ENCODE peak calls at places on chromosomes 12 and 14, in eight cellular contexts. S is cardiac muscle cell, R is astrocyte, V is PC-3, K is lower lobe of right lung, O is colonic mucosa, X is uterus, T is left ventricle myocardium inferior. M is an unnamed sample.
A peak's percentile ranks its signal among the peaks of the same experiment; 100 is the strongest.

GRCh38 chr12:68180792-68181744 is 21.5 kb upstream of the IFNG start:
- DNase-seq in T (no peak), K (no peak), R (peak; percentile 15), V (no peak), O (no peak), S (no peak), X (no peak), M (peak; percentile 34)

GRCh38 chr14:63563370-63564026 is 20.3 kb upstream of the PPP2R5E start:
- DNase-seq in V (peak; percentile 88), K (no peak), O (no peak), R (peak; percentile 49), T (no peak), S (no peak), X (no peak), M (peak; percentile 67)

GRCh38 chr12:6888360-6888759 is 15.3 kb upstream of the SPSB2 start:
- DNase-seq in R (no peak), X (no peak), O (no peak), S (no peak), V (no peak), K (no peak), T (no peak), M (peak; percentile 52)

GRCh38 chr14:93056840-93057585 is 58.7 kb downstream of the ITPK1 start:
- DNase-seq in K (no peak), X (no peak), S (no peak), R (no peak), V (no peak), O (no peak), T (no peak), M (no peak)

GRCh38 chr12:48693572-48693971 is 11.5 kb upstream of the KANSL2 start:
- DNase-seq in O (no peak), K (no peak), S (no peak), V (no peak), T (no peak), R (no peak), X (no peak), M (no peak)

GRCh38 chr12:109727746-109728726 is 14.4 kb downstream of the FAM222A start:
- DNase-seq in O (no peak), V (no peak), S (no peak), K (peak; percentile 27), X (no peak), R (no peak), T (no peak), M (no peak)

GRCh38 chr12:66600805-66601392 is 78.0 kb downstream of the GRIP1 start:
- DNase-seq in R (no peak), S (no peak), X (no peak), O (no peak), K (no peak), T (no peak), V (no peak), M (no peak)

GRCh38 chr12:112349440-112349839 is 32.8 kb downstream of the HECTD4 start:
- DNase-seq in T (no peak), X (no peak), V (no peak), O (no peak), R (no peak), S (no peak), K (no peak), M (no peak)

GRCh38 chr14:30180219-30180618 is 252.6 kb upstream of the PRKD1 start:
- DNase-seq in T (no peak), R (peak; percentile 51), V (no peak), S (no peak), X (no peak), O (no peak), K (no peak), M (peak; percentile 2)

GRCh38 chr12:62221107-62221506 is 39.1 kb upstream of the USP15 start:
- DNase-seq in R (no peak), S (no peak), T (no peak), X (no peak), V (no peak), O (no peak), K (no peak), M (no peak)

GRCh38 chr12:57369202-57369601 is 61.6 kb downstream of the R3HDM2 start:
- DNase-seq in X (no peak), K (no peak), T (no peak), V (no peak), O (no peak), R (no peak), S (no peak), M (no peak)

GRCh38 chr14:75494898-75495297 is 27.4 kb upstream of the BATF start:
- DNase-seq in V (peak; percentile 13), K (no peak), O (no peak), R (no peak), X (no peak), T (no peak), S (no peak), M (peak; percentile 8)

GRCh38 chr14:77043177-77043983 is 14.9 kb upstream of the IRF2BPL start:
- DNase-seq in X (peak; percentile 64), V (peak; percentile 93), R (peak; percentile 93), O (no peak), S (peak; percentile 45), T (no peak), K (no peak), M (peak; percentile 64)

GRCh38 chr12:117188121-117188665 is 2.1 kb downstream of the FBXO21 start:
- DNase-seq in S (no peak), T (no peak), K (no peak), R (no peak), V (no peak), O (no peak), X (no peak), M (no peak)

GRCh38 chr14:50647282-50647681 is 20.8 kb downstream of the SAV1 start:
- DNase-seq in S (no peak), K (no peak), O (no peak), X (no peak), R (no peak), T (no peak), V (no peak), M (no peak)

GRCh38 chr12:95185096-95185495 is 32.2 kb downstream of the FGD6 start:
- DNase-seq in K (no peak), R (no peak), T (no peak), V (no peak), O (no peak), X (no peak), S (no peak), M (no peak)

GRCh38 chr14:91257328-91258020 is 13.0 kb upstream of the GPR68 start:
- DNase-seq in V (no peak), X (no peak), K (no peak), R (no peak), T (no peak), O (no peak), S (peak; percentile 49), M (no peak)

GRCh38 chr14:69493038-69493437 is 8.5 kb downstream of the PLEKHD1 start:
- DNase-seq in K (no peak), T (no peak), S (no peak), O (no peak), X (no peak), R (no peak), V (no peak), M (no peak)

GRCh38 chr14:69490219-69490918 is 5.8 kb downstream of the PLEKHD1 start:
- DNase-seq in S (no peak), X (no peak), K (no peak), R (no peak), O (no peak), V (no peak), T (no peak), M (no peak)

GRCh38 chr14:69495341-69495921 is 10.9 kb downstream of the PLEKHD1 start:
- DNase-seq in T (no peak), R (no peak), K (no peak), X (no peak), O (no peak), V (no peak), S (no peak), M (no peak)

GRCh38 chr14:69491226-69491625 is 6.7 kb downstream of the PLEKHD1 start:
- DNase-seq in R (no peak), X (no peak), O (no peak), S (no peak), V (no peak), K (no peak), T (no peak), M (no peak)

GRCh38 chr14:69493791-69494190 is 9.3 kb downstream of the PLEKHD1 start:
- DNase-seq in O (no peak), S (no peak), V (no peak), R (no peak), T (no peak), X (no peak), K (no peak), M (no peak)
- H3K27me3 ChIP-seq in O (no peaks in the 10 kb centered on the region), S (peaks cover 11% of the 10 kb centered on the region), V (peaks cover 8% of the 10 kb centered on the region), R (peaks cover 8% of the 10 kb centered on the region), T (peaks cover 4% of the 10 kb centered on the region), X (no peaks in the 10 kb centered on the region), K (no peaks in the 10 kb centered on the region), M (peaks cover 2% of the 10 kb centered on the region)

GRCh38 chr14:21868442-21869046 is 194.9 kb upstream of the OR4E1 start:
- DNase-seq in T (no peak), X (no peak), R (no peak), S (peak; percentile 79), V (peak; percentile 78), O (peak; percentile 56), K (no peak), M (peak; percentile 87)
- H3K4me3 ChIP-seq in T (no peak overlapping the region), X (no peak overlapping the region), R (no peak overlapping the region), S (no peak overlapping the region), V (no peak overlapping the region), O (no peak overlapping the region), K (no peak overlapping the region), M (no peak overlapping the region)

DNA sequence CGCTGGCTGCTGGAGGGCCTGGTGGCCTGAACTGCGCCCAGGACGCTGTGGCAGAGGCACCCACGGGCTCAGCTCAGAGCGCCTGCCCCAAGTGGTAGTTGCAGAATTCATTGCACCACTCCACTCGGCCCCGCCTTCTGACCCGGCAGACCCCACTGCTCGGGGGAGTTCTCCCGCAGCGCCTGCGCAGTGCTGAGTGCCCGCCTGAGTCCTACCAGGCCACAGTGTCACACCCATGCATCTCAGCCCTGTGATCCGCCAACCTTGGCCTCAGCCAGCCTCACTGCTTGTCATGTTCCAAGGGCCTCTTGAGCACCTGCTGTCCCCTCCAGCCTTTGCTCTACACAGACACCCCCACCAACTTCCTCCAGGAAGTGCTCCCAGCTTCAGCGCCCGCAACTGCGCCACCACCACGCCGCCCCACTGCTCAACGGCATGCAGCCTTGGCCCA is 12.2 kb downstream of the DEGS2 start:
- DNase-seq in X (no peak), R (no peak), S (no peak), K (peak; percentile 70), V (no peak), O (no peak), T (no peak), M (no peak)
- TF ChIP-seq CTCF in X (no peak), R (no peak), S (no peak), K (no peak), V (no peak), O (no peak), T (no peak), M (no peak)

GRCh38 chr14:104394606-104394910 is 185.0 kb upstream of the C14orf180 start:
- DNase-seq in S (no peak), V (no peak), K (no peak), X (no peak), O (peak; percentile 7), R (no peak), T (peak; percentile 10), M (no peak)

GRCh38 chr14:104396682-104397470 is 182.7 kb upstream of the C14orf180 start:
- DNase-seq in S (no peak), K (no peak), O (no peak), R (no peak), V (no peak), T (no peak), X (no peak), M (no peak)

GRCh38 chr14:104395276-104395675 is 184.3 kb upstream of the C14orf180 start:
- DNase-seq in T (no peak), K (no peak), O (peak; percentile 8), X (no peak), R (no peak), V (no peak), S (no peak), M (no peak)

GRCh38 chr14:104397956-104398355 is 181.6 kb upstream of the C14orf180 start:
- DNase-seq in K (no peak), R (no peak), X (no peak), T (no peak), O (no peak), S (no peak), V (no peak), M (no peak)

GRCh38 chr14:104395941-104396681 is 183.5 kb upstream of the C14orf180 start:
- DNase-seq in V (no peak), R (no peak), T (no peak), O (peak; percentile 12), X (no peak), K (no peak), S (no peak), M (no peak)
- H3K27me3 ChIP-seq in V (peaks cover 73% of the 10 kb centered on the region), R (no peaks in the 10 kb centered on the region), T (peaks cover 8% of the 10 kb centered on the region), O (no peaks in the 10 kb centered on the region), X (no peaks in the 10 kb centered on the region), K (peaks cover 5% of the 10 kb centered on the region), S (no peaks in the 10 kb centered on the region), M (no peaks in the 10 kb centered on the region)

M was measured in bronchial epithelial cell.